ENCODE peak calls at places on chromosomes 5 and 9, in six cellular contexts. J is heart right ventricle; C is neural progenitor cell; U is CD8-positive, alpha-beta memory T cell; P is testis; D is ovary. V is an unnamed sample.
A peak's percentile ranks its signal among the peaks of the same experiment; 100 is the strongest.

GRCh38 chr5:178986326-178986960 is 8.7 kb downstream of the GRM6 start:
- DNase-seq in D (no peak), P (no peak), J (no peak), U (no peak), C (no peak), V (no peak)

GRCh38 chr5:169874626-169875025 is 105.7 kb downstream of the INSYN2B start:
- DNase-seq in D (no peak), J (no peak), C (no peak), U (no peak), P (no peak), V (no peak)

GRCh38 chr9:113857875-113858274 is 18.2 kb upstream of the ZNF618 start:
- DNase-seq in J (no peak), C (peak; percentile 40), P (peak; percentile 29), U (no peak), D (no peak), V (peak; percentile 60)

GRCh38 chr5:88727705-88728313 is 155.2 kb downstream of the MEF2C start:
- DNase-seq in J (no peak), D (no peak), C (peak; percentile 39), U (no peak), P (no peak), V (no peak)

GRCh38 chr9:7785813-7786212 is 13.8 kb downstream of the DMAC1 start:
- DNase-seq in P (no peak), C (no peak), J (no peak), D (no peak), U (no peak), V (no peak)

GRCh38 chr5:175321927-175322532 is 122.0 kb downstream of the DRD1 start:
- DNase-seq in C (peak; percentile 93), P (peak; percentile 22), D (no peak), J (no peak), U (no peak), V (peak; percentile 90)

GRCh38 chr5:55636711-55637110 is 75.4 kb downstream of the SLC38A9 start:
- DNase-seq in J (no peak), D (peak; percentile 28), U (no peak), C (peak; percentile 12), P (no peak), V (no peak)

GRCh38 chr5:43410414-43410813 is 1.8 kb downstream of the CCL28 start:
- DNase-seq in D (no peak), U (no peak), C (no peak), P (no peak), J (no peak), V (no peak)

GRCh38 chr5:73296772-73297171 is 123.8 kb downstream of the TMEM174 start:
- DNase-seq in J (no peak), U (no peak), D (no peak), P (no peak), C (no peak), V (no peak)

GRCh38 chr9:76521244-76521673 is 62.3 kb downstream of the GCNT1 start:
- DNase-seq in U (no peak), J (no peak), P (no peak), D (no peak), C (no peak), V (no peak)

GRCh38 chr5:167241436-167242067 is 1049.9 kb upstream of the WWC1 start:
- DNase-seq in J (no peak), P (no peak), C (no peak), U (no peak), D (no peak), V (no peak)

GRCh38 chr9:5801739-5802113 is 31.2 kb downstream of the ERMP1 start:
- DNase-seq in P (no peak), J (no peak), C (no peak), D (no peak), U (no peak), V (no peak)

GRCh38 chr5:132687995-132688394 is 14.2 kb downstream of the IL4 start:
- DNase-seq in C (no peak), P (no peak), D (no peak), U (no peak), J (no peak), V (no peak)

GRCh38 chr9:31359071-31359470 is 1025.4 kb upstream of the ACO1 start:
- DNase-seq in U (no peak), J (no peak), D (no peak), P (no peak), C (no peak), V (no peak)

GRCh38 chr5:54718647-54719046 is 201.1 kb downstream of the SNX18 start:
- DNase-seq in J (peak; percentile 43), P (no peak), C (no peak), U (no peak), D (no peak), V (no peak)

GRCh38 chr5:181043285-181044092 is 3.4 kb downstream of the BTNL9 start:
- DNase-seq in C (no peak), J (no peak), P (no peak), D (no peak), U (no peak), V (peak; percentile 70)

GRCh38 chr5:128498844-128499455 is 39.1 kb downstream of the FBN2 start:
- DNase-seq in D (no peak), P (peak; percentile 33), C (peak; percentile 49), U (no peak), J (no peak), V (no peak)

GRCh38 chr5:138972836-138973235 is 97.7 kb upstream of the LRRTM2 start:
- DNase-seq in U (no peak), D (no peak), J (no peak), C (peak; percentile 28), P (no peak), V (peak; percentile 73)

GRCh38 chr9:2602704-2603116 is 18.9 kb upstream of the VLDLR start:
- DNase-seq in U (no peak), C (no peak), J (no peak), D (no peak), P (no peak), V (no peak)

GRCh38 chr9:136614967-136615623 is 47.6 kb upstream of the EGFL7 start:
- DNase-seq in P (no peak), D (no peak), C (peak; percentile 72), J (peak; percentile 38), U (no peak), V (peak; percentile 86)

GRCh38 chr5:67530609-67531255 is 334.1 kb upstream of the CD180 start:
- DNase-seq in J (no peak), U (no peak), P (no peak), D (no peak), C (no peak), V (no peak)

GRCh38 chr5:121366515-121366914 is 485.2 kb upstream of the FTMT start:
- DNase-seq in U (no peak), P (no peak), C (no peak), D (no peak), J (no peak), V (no peak)

GRCh38 chr5:175478384-175479124 is at the start of gene SFXN1:
- DNase-seq in D (peak; percentile 74), U (peak; percentile 51), P (peak; percentile 86), J (peak; percentile 86), C (peak; percentile 91), V (peak; percentile 91)

GRCh38 chr9:6230037-6230778 is 14.6 kb downstream of the IL33 start:
- DNase-seq in C (no peak), D (no peak), P (no peak), U (no peak), J (no peak), V (no peak)

GRCh38 chr5:54651482-54652076 is 134.0 kb downstream of the SNX18 start:
- DNase-seq in D (peak; percentile 65), J (peak; percentile 82), P (peak; percentile 32), U (no peak), C (no peak), V (no peak)

GRCh38 chr9:33628865-33629410 is 104.9 kb downstream of the ANKRD18B start:
- DNase-seq in J (no peak), U (no peak), D (no peak), P (no peak), C (no peak), V (no peak)

GRCh38 chr9:124813041-124813440 is 36.1 kb downstream of the OLFML2A start:
- DNase-seq in P (no peak), C (no peak), U (no peak), D (no peak), J (no peak), V (no peak)
- H3K27ac ChIP-seq in P (no peak overlapping the region), C (no peak overlapping the region), U (no peak overlapping the region), D (no peak overlapping the region), J (no peak overlapping the region), V (no peak overlapping the region)

GRCh38 chr9:127783644-127784043 is 2.2 kb upstream of the CDK9 start:
- DNase-seq in J (no peak), D (no peak), P (no peak), U (no peak), C (no peak), V (no peak)
- H3K4me1 ChIP-seq in J (no peaks in the 10 kb centered on the region), D (peaks cover 8% of the 10 kb centered on the region), P (peaks cover 33% of the 10 kb centered on the region), U (peaks cover 75% of the 10 kb centered on the region), C (peaks cover 13% of the 10 kb centered on the region), V (no peaks in the 10 kb centered on the region)

DNA sequence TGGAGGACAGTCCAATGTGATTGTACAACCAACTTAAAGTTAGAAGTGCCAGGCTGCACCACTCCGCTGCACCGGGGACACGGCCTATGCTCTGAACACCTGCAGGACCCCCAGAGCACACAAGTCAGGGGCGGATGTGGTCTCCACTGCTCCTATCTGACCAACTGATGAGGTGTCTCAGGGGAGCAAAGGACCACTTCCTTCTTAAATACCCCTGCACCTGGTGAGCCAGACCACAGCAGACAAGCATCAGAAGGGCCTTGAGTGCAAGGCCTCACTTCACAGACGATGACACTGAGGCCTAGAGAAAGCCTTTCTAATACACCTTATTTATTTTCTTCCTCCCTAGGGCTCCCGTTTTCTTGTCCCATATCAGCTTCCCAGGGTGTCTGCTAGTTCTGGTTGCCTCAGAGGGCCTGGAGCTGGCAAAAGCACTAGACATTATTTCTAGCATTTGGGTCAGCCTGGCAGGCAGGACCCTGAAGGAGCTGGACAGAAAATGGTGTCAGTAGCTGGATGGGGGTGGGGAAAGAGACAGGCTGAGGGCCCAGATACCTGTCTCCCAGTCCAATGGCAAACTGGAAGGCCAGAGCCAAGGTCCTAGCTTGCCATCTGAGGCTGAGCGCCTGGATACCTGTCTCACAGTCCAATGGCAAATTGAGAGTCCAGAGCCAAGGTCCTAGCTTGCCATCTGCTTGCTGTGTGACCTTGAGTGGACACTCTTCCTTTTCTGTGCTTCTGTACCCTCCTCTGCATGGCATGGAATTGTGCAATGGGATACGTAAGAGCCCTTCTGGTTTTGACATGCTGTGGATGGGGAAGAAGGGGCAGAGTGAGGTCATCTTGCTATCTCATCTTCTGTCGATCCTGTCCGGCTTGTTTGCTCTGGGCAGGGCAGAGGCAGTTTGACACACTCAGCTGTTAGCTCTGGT is 9.0 kb downstream of the CCDC69 start:
- DNase-seq in D (no peak), P (no peak), C (no peak), J (no peak), U (peak; percentile 20), V (peak; percentile 31)
- H3K4me3 ChIP-seq in D (no peak overlapping the region), P (no peak overlapping the region), C (no peak overlapping the region), J (peak overlapping the region; percentile 18), U (peak overlapping the region; percentile 85), V (no peak overlapping the region)

GRCh38 chr9:130680836-130681768 is 12.5 kb upstream of the EXOSC2 start:
- DNase-seq in U (peak; percentile 27), P (peak; percentile 76), D (peak; percentile 77), J (peak; percentile 82), C (peak; percentile 90), V (peak; percentile 90)

GRCh38 chr9:130677252-130677651 is 12.9 kb downstream of the PRDM12 start:
- DNase-seq in P (no peak), C (no peak), D (no peak), J (no peak), U (no peak), V (no peak)

GRCh38 chr9:130682490-130683121 is 11.0 kb upstream of the EXOSC2 start:
- DNase-seq in U (peak; percentile 52), D (peak; percentile 73), J (peak; percentile 81), C (peak; percentile 90), P (peak; percentile 87), V (peak; percentile 89)

GRCh38 chr9:130685104-130685503 is 8.5 kb upstream of the EXOSC2 start:
- DNase-seq in C (no peak), D (no peak), J (no peak), U (no peak), P (no peak), V (no peak)

GRCh38 chr9:130681769-130682489 is 11.7 kb upstream of the EXOSC2 start:
- DNase-seq in J (no peak), U (no peak), P (no peak), C (peak; percentile 61), D (peak; percentile 35), V (peak; percentile 80)
- H3K27ac ChIP-seq in J (no peak overlapping the region), U (no peak overlapping the region), P (no peak overlapping the region), C (no peak overlapping the region), D (no peak overlapping the region), V (no peak overlapping the region)

V was measured in endodermal cell.